ENCODE peak calls at places on chromosome 1, in four cellular contexts. One of them, this sample, is unnamed.

GRCh38 chr1:219990782-219991510 is 55.4 kb downstream of the EPRS1 start:
- DNase-seq in CD8-positive, alpha-beta T cell: no peak
- DNase-seq in foreskin fibroblast: peak
- DNase-seq in PC-3: peak
- DNase-seq in this sample: peak

GRCh38 chr1:5754817-5755551 is 237.2 kb downstream of the NPHP4 start:
- DNase-seq in PC-3: no peak
- DNase-seq in foreskin fibroblast: no peak
- DNase-seq in CD8-positive, alpha-beta T cell: no peak
- DNase-seq in this sample: no peak

GRCh38 chr1:35809156-35810095 is 1.6 kb downstream of the AGO4 start:
- DNase-seq in PC-3: peak
- DNase-seq in foreskin fibroblast: no peak
- DNase-seq in CD8-positive, alpha-beta T cell: no peak
- DNase-seq in this sample: no peak

GRCh38 chr1:247487057-247487456 is 29.2 kb upstream of the OR2B11 start:
- DNase-seq in foreskin fibroblast: peak
- DNase-seq in PC-3: peak
- DNase-seq in CD8-positive, alpha-beta T cell: peak
- DNase-seq in this sample: peak

GRCh38 chr1:155006601-155007101 is 4.0 kb downstream of the ZBTB7B start:
- DNase-seq in CD8-positive, alpha-beta T cell: no peak
- DNase-seq in PC-3: no peak
- DNase-seq in foreskin fibroblast: no peak
- DNase-seq in this sample: peak

GRCh38 chr1:90922996-90923395 is 98.8 kb downstream of the ZNF644 start:
- DNase-seq in foreskin fibroblast: no peak
- DNase-seq in CD8-positive, alpha-beta T cell: no peak
- DNase-seq in PC-3: no peak
- DNase-seq in this sample: no peak

GRCh38 chr1:153705484-153705883 is 22.4 kb upstream of the INTS3 start:
- DNase-seq in foreskin fibroblast: no peak
- DNase-seq in PC-3: no peak
- DNase-seq in CD8-positive, alpha-beta T cell: no peak
- DNase-seq in this sample: no peak

GRCh38 chr1:76352741-76353435 is 278.3 kb downstream of the ST6GALNAC3 start:
- DNase-seq in foreskin fibroblast: no peak
- DNase-seq in PC-3: no peak
- DNase-seq in CD8-positive, alpha-beta T cell: no peak
- DNase-seq in this sample: no peak

GRCh38 chr1:11990303-11991032 is 10.2 kb downstream of the MFN2 start:
- DNase-seq in CD8-positive, alpha-beta T cell: no peak
- DNase-seq in foreskin fibroblast: no peak
- DNase-seq in PC-3: peak
- DNase-seq in this sample: no peak

GRCh38 chr1:55443175-55443933 is 228.2 kb upstream of the USP24 start:
- DNase-seq in PC-3: peak
- DNase-seq in CD8-positive, alpha-beta T cell: no peak
- DNase-seq in foreskin fibroblast: peak
- DNase-seq in this sample: no peak

GRCh38 chr1:153553096-153553495 is 4.0 kb upstream of the S100A3 start:
- DNase-seq in CD8-positive, alpha-beta T cell: no peak
- DNase-seq in PC-3: no peak
- DNase-seq in foreskin fibroblast: no peak
- DNase-seq in this sample: no peak

DNA sequence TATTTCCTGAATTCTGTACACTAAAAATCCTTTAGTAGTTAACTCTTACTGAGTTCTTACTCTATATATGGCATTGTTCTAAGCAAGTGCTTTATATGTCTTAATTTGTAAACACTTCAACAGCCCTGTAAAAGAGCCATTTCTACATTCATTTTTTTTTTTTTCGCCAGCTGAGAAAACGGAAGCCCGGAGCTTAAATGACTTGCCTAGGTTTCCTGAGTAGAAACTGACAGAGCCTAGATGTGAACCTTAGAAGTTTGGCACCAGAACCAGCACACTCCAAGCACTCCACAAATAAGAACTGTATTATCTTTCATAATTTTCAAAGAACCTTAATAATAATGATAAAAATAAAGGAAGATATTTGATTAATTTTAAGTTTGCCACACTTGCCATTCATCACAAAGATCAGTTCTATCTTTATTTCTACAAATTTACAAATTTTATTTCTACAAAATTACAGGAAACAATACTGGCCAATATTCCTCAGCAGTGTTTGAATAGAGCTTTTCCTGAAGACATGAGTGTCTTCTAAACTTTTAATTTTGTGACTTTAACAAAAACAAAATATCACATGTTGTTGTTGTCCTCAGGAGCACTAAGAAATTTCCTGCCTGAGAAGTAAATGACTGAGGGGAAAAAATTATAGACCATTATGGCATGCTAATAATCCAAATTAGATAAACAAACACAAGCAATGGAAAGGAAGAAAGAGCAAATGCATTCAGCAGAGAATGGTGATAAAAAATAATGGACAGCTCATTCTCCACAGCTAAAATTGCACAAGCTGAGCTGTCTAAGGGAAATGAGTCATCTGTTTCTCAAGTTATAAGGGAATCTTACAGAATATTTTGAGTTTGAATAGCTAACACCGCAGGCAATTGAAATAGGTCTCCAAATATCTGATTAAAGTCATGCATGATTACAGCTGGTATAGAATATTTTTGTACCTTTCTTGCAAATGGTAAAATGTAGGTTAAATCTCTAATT is 71.2 kb downstream of the DPYD start:
- DNase-seq in PC-3: peak
- DNase-seq in CD8-positive, alpha-beta T cell: no peak
- DNase-seq in foreskin fibroblast: peak
- DNase-seq in this sample: no peak
- H3K4me3 ChIP-seq in PC-3: no peak
- H3K4me3 ChIP-seq in CD8-positive, alpha-beta T cell: no peak
- H3K4me3 ChIP-seq in foreskin fibroblast: no peak
- H3K4me3 ChIP-seq in this sample: no peak

GRCh38 chr1:204151562-204152309 is at the start of gene ETNK2:
- DNase-seq in foreskin fibroblast: no peak
- DNase-seq in PC-3: peak
- DNase-seq in CD8-positive, alpha-beta T cell: peak
- DNase-seq in this sample: peak
- H3K4me3 ChIP-seq in foreskin fibroblast: peak
- H3K4me3 ChIP-seq in PC-3: peak
- H3K4me3 ChIP-seq in CD8-positive, alpha-beta T cell: peak
- H3K4me3 ChIP-seq in this sample: peak

GRCh38 chr1:101996830-101997485 is at the start of gene OLFM3:
- DNase-seq in foreskin fibroblast: no peak
- DNase-seq in CD8-positive, alpha-beta T cell: no peak
- DNase-seq in PC-3: no peak
- DNase-seq in this sample: peak
- H3K4me3 ChIP-seq in foreskin fibroblast: no peak
- H3K4me3 ChIP-seq in CD8-positive, alpha-beta T cell: no peak
- H3K4me3 ChIP-seq in PC-3: no peak
- H3K4me3 ChIP-seq in this sample: no peak

GRCh38 chr1:23801338-23801748 is 789 bp upstream of the GALE start:
- DNase-seq in foreskin fibroblast: no peak
- DNase-seq in CD8-positive, alpha-beta T cell: no peak
- DNase-seq in PC-3: peak
- DNase-seq in this sample: no peak

GRCh38 chr1:23800396-23801337 is at the start of gene GALE:
- DNase-seq in PC-3: peak
- DNase-seq in foreskin fibroblast: peak
- DNase-seq in CD8-positive, alpha-beta T cell: peak
- DNase-seq in this sample: peak

GRCh38 chr1:23803674-23804073 is 3.1 kb upstream of the GALE start:
- DNase-seq in foreskin fibroblast: no peak
- DNase-seq in PC-3: no peak
- DNase-seq in CD8-positive, alpha-beta T cell: no peak
- DNase-seq in this sample: no peak

GRCh38 chr1:23799570-23800395 is 771 bp downstream of the GALE start:
- DNase-seq in foreskin fibroblast: peak
- DNase-seq in CD8-positive, alpha-beta T cell: peak
- DNase-seq in PC-3: peak
- DNase-seq in this sample: no peak

DNA sequence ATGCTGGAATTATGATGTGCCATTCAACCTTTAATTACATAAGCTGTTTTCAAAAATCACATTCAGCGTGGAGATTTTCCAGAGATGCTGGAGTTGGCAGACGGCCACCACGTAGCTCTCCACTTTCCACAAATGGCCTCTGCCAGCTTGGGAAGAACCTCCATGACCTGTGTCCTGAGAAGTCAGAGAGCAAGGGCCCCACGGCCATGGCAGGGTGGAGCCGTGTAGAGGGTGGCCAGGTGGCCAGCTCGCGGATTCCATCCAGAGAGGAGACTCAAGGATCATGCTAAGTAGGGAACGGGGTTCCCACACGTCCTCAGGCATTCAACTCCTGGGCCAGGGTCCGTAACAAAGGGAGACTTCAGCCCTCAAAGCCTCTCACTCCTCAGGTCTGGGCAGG is 1.3 kb upstream of the GALE start:
- DNase-seq in foreskin fibroblast: no peak
- DNase-seq in PC-3: no peak
- DNase-seq in CD8-positive, alpha-beta T cell: no peak
- DNase-seq in this sample: no peak
- H3K4me3 ChIP-seq in foreskin fibroblast: no peak
- H3K4me3 ChIP-seq in PC-3: peak
- H3K4me3 ChIP-seq in CD8-positive, alpha-beta T cell: no peak
- H3K4me3 ChIP-seq in this sample: no peak

GRCh38 chr1:65310078-65310587 is 790 bp downstream of the DNAJC6 start:
- DNase-seq in foreskin fibroblast: no peak
- DNase-seq in PC-3: no peak
- DNase-seq in CD8-positive, alpha-beta T cell: no peak
- DNase-seq in this sample: no peak
- H3K4me3 ChIP-seq in foreskin fibroblast: peak
- H3K4me3 ChIP-seq in PC-3: peak
- H3K4me3 ChIP-seq in CD8-positive, alpha-beta T cell: no peak
- H3K4me3 ChIP-seq in this sample: no peak

This sample was measured in Jurkat, Clone E6-1.